ENCODE peak calls at places on chromosomes 3 and 15, in six cellular contexts. One of them, this sample, is unnamed.

GRCh38 chr3:196159952-196160804 is 51.0 kb downstream of the ZDHHC19 start:
- DNase-seq in thoracic aorta: no peak
- DNase-seq in CD8-positive, alpha-beta T cell: no peak
- DNase-seq in fibroblast of pulmonary artery: peak; percentile 59
- DNase-seq in cardiac muscle cell: no peak
- DNase-seq in PC-9: no peak
- DNase-seq in this sample: peak; percentile 50

GRCh38 chr3:148600440-148600839 is 97.3 kb upstream of the AGTR1 start:
- DNase-seq in thoracic aorta: no peak
- DNase-seq in PC-9: no peak
- DNase-seq in cardiac muscle cell: no peak
- DNase-seq in CD8-positive, alpha-beta T cell: no peak
- DNase-seq in fibroblast of pulmonary artery: no peak
- DNase-seq in this sample: no peak

GRCh38 chr3:8509961-8510360 is 8.3 kb downstream of the LMCD1 start:
- DNase-seq in thoracic aorta: no peak
- DNase-seq in PC-9: peak; percentile 31
- DNase-seq in fibroblast of pulmonary artery: peak; percentile 70
- DNase-seq in cardiac muscle cell: no peak
- DNase-seq in CD8-positive, alpha-beta T cell: no peak
- DNase-seq in this sample: no peak

GRCh38 chr15:90154861-90155626 is 46.1 kb upstream of the SEMA4B start:
- DNase-seq in CD8-positive, alpha-beta T cell: no peak
- DNase-seq in fibroblast of pulmonary artery: peak; percentile 84
- DNase-seq in thoracic aorta: no peak
- DNase-seq in cardiac muscle cell: no peak
- DNase-seq in PC-9: no peak
- DNase-seq in this sample: no peak

GRCh38 chr3:25151497-25151896 is 276.6 kb upstream of the RARB start:
- DNase-seq in thoracic aorta: no peak
- DNase-seq in fibroblast of pulmonary artery: peak; percentile 35
- DNase-seq in cardiac muscle cell: no peak
- DNase-seq in CD8-positive, alpha-beta T cell: no peak
- DNase-seq in PC-9: no peak
- DNase-seq in this sample: no peak

GRCh38 chr15:74573987-74574386 is 33.0 kb downstream of the ARID3B start:
- DNase-seq in CD8-positive, alpha-beta T cell: no peak
- DNase-seq in fibroblast of pulmonary artery: peak; percentile 50
- DNase-seq in cardiac muscle cell: no peak
- DNase-seq in PC-9: no peak
- DNase-seq in thoracic aorta: no peak
- DNase-seq in this sample: no peak

GRCh38 chr15:63059573-63060216 is 17.1 kb downstream of the TPM1 start:
- DNase-seq in thoracic aorta: no peak
- DNase-seq in PC-9: no peak
- DNase-seq in CD8-positive, alpha-beta T cell: no peak
- DNase-seq in fibroblast of pulmonary artery: no peak
- DNase-seq in cardiac muscle cell: no peak
- DNase-seq in this sample: no peak

GRCh38 chr15:64982472-64982871 is 7.2 kb downstream of the SPG21 start:
- DNase-seq in cardiac muscle cell: no peak
- DNase-seq in PC-9: no peak
- DNase-seq in thoracic aorta: no peak
- DNase-seq in CD8-positive, alpha-beta T cell: no peak
- DNase-seq in fibroblast of pulmonary artery: no peak
- DNase-seq in this sample: no peak

GRCh38 chr15:62783303-62783957 is 259.1 kb upstream of the TPM1 start:
- DNase-seq in thoracic aorta: no peak
- DNase-seq in cardiac muscle cell: no peak
- DNase-seq in CD8-positive, alpha-beta T cell: no peak
- DNase-seq in fibroblast of pulmonary artery: peak; percentile 76
- DNase-seq in PC-9: no peak
- DNase-seq in this sample: no peak

GRCh38 chr3:8656240-8656639 is 11.6 kb upstream of the SSUH2 start:
- DNase-seq in PC-9: no peak
- DNase-seq in CD8-positive, alpha-beta T cell: no peak
- DNase-seq in fibroblast of pulmonary artery: no peak
- DNase-seq in cardiac muscle cell: no peak
- DNase-seq in thoracic aorta: no peak
- DNase-seq in this sample: no peak

GRCh38 chr3:100230715-100231114 is 30.1 kb upstream of the TBC1D23 start:
- DNase-seq in CD8-positive, alpha-beta T cell: no peak
- DNase-seq in PC-9: no peak
- DNase-seq in thoracic aorta: no peak
- DNase-seq in fibroblast of pulmonary artery: no peak
- DNase-seq in cardiac muscle cell: no peak
- DNase-seq in this sample: no peak

GRCh38 chr3:56323986-56324420 is 144.3 kb downstream of the ERC2 start:
- DNase-seq in thoracic aorta: no peak
- DNase-seq in fibroblast of pulmonary artery: peak; percentile 91
- DNase-seq in cardiac muscle cell: peak; percentile 23
- DNase-seq in PC-9: no peak
- DNase-seq in CD8-positive, alpha-beta T cell: no peak
- DNase-seq in this sample: no peak

GRCh38 chr3:121592856-121593702 is at the start of gene FBXO40:
- DNase-seq in fibroblast of pulmonary artery: no peak
- DNase-seq in thoracic aorta: no peak
- DNase-seq in cardiac muscle cell: peak; percentile 72
- DNase-seq in CD8-positive, alpha-beta T cell: no peak
- DNase-seq in PC-9: no peak
- DNase-seq in this sample: no peak

GRCh38 chr3:13786811-13787210 is 93.1 kb downstream of the WNT7A start:
- DNase-seq in fibroblast of pulmonary artery: no peak
- DNase-seq in thoracic aorta: no peak
- DNase-seq in CD8-positive, alpha-beta T cell: no peak
- DNase-seq in cardiac muscle cell: no peak
- DNase-seq in PC-9: no peak
- DNase-seq in this sample: no peak

GRCh38 chr15:75058127-75058905 is 34.9 kb downstream of the PPCDC start:
- DNase-seq in fibroblast of pulmonary artery: no peak
- DNase-seq in cardiac muscle cell: no peak
- DNase-seq in thoracic aorta: no peak
- DNase-seq in CD8-positive, alpha-beta T cell: no peak
- DNase-seq in PC-9: peak; percentile 66
- DNase-seq in this sample: no peak

GRCh38 chr3:174862101-174862500 is 3.0 kb downstream of the NAALADL2 start:
- DNase-seq in thoracic aorta: no peak
- DNase-seq in PC-9: peak; percentile 68
- DNase-seq in fibroblast of pulmonary artery: no peak
- DNase-seq in cardiac muscle cell: peak; percentile 4
- DNase-seq in CD8-positive, alpha-beta T cell: no peak
- DNase-seq in this sample: no peak

GRCh38 chr3:4983739-4984510 is 4.7 kb downstream of the BHLHE40 start:
- DNase-seq in thoracic aorta: no peak
- DNase-seq in CD8-positive, alpha-beta T cell: peak; percentile 49
- DNase-seq in cardiac muscle cell: no peak
- DNase-seq in PC-9: peak; percentile 70
- DNase-seq in fibroblast of pulmonary artery: peak; percentile 80
- DNase-seq in this sample: peak; percentile 64

GRCh38 chr3:151859905-151860304 is 13.5 kb upstream of the SUCNR1 start:
- DNase-seq in PC-9: no peak
- DNase-seq in CD8-positive, alpha-beta T cell: no peak
- DNase-seq in cardiac muscle cell: no peak
- DNase-seq in thoracic aorta: no peak
- DNase-seq in fibroblast of pulmonary artery: no peak
- DNase-seq in this sample: no peak

GRCh38 chr3:143634991-143635390 is 213.3 kb downstream of the SLC9A9 start:
- DNase-seq in fibroblast of pulmonary artery: no peak
- DNase-seq in thoracic aorta: no peak
- DNase-seq in cardiac muscle cell: no peak
- DNase-seq in CD8-positive, alpha-beta T cell: no peak
- DNase-seq in PC-9: no peak
- DNase-seq in this sample: no peak

GRCh38 chr15:88716543-88717341 is 77.9 kb downstream of the ISG20 start:
- DNase-seq in cardiac muscle cell: no peak
- DNase-seq in CD8-positive, alpha-beta T cell: no peak
- DNase-seq in thoracic aorta: no peak
- DNase-seq in PC-9: no peak
- DNase-seq in fibroblast of pulmonary artery: no peak
- DNase-seq in this sample: no peak
- TF ChIP-seq CTCF in cardiac muscle cell: no peak
- TF ChIP-seq CTCF in CD8-positive, alpha-beta T cell: no peak
- TF ChIP-seq CTCF in thoracic aorta: no peak
- TF ChIP-seq CTCF in PC-9: no peak
- TF ChIP-seq CTCF in fibroblast of pulmonary artery: no peak
- TF ChIP-seq CTCF in this sample: no peak

GRCh38 chr3:43692085-43692484 is 1.3 kb downstream of the ABHD5 start:
- DNase-seq in thoracic aorta: no peak
- DNase-seq in cardiac muscle cell: no peak
- DNase-seq in PC-9: no peak
- DNase-seq in fibroblast of pulmonary artery: no peak
- DNase-seq in CD8-positive, alpha-beta T cell: no peak
- DNase-seq in this sample: no peak

GRCh38 chr3:43691120-43692002 is 623 bp downstream of the ABHD5 start:
- DNase-seq in thoracic aorta: peak; percentile 36
- DNase-seq in fibroblast of pulmonary artery: peak; percentile 31
- DNase-seq in CD8-positive, alpha-beta T cell: peak; percentile 1
- DNase-seq in PC-9: peak; percentile 84
- DNase-seq in cardiac muscle cell: peak; percentile 80
- DNase-seq in this sample: no peak

GRCh38 chr3:43689166-43689565 is 1.6 kb upstream of the ABHD5 start:
- DNase-seq in PC-9: no peak
- DNase-seq in fibroblast of pulmonary artery: no peak
- DNase-seq in cardiac muscle cell: no peak
- DNase-seq in thoracic aorta: no peak
- DNase-seq in CD8-positive, alpha-beta T cell: no peak
- DNase-seq in this sample: no peak

GRCh38 chr3:43689766-43690399 is 855 bp upstream of the ABHD5 start:
- DNase-seq in cardiac muscle cell: no peak
- DNase-seq in fibroblast of pulmonary artery: no peak
- DNase-seq in thoracic aorta: no peak
- DNase-seq in CD8-positive, alpha-beta T cell: no peak
- DNase-seq in PC-9: no peak
- DNase-seq in this sample: no peak

DNA sequence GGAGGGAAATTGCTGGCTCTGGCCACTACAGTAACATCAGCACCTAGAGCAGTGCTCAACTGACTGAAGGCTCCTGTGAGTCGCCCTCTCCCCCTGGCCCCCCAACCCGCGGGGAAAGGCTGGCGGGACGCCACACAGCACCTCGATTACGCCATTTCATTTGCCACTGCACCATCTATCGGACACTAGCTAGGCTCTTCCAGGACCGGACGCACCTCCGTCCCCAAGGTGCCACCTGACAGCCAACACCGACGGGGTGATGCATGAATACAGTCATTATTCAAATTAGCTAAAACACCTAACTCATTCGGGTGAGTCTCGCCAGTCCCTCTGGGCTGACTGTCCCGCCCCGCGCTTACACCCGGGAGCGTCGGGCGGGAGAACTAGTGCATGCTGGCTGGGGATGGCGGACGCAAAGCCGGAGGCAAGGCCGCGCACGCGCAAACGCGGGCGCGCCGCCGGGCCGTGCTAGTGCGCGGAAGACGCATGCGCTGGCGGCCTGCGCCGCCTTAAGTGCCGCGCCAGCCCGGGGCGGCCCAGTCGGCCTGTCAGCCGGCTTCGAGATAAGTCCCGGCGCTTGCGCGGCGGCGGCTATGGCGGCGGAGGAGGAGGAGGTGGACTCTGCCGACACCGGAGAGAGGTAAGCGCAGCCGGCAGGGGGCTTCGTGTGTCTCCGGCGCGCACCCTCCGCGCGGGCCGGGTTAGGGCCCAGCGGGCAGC is at the start of gene ABHD5:
- DNase-seq in PC-9: peak; percentile 84
- DNase-seq in CD8-positive, alpha-beta T cell: peak; percentile 95
- DNase-seq in fibroblast of pulmonary artery: peak; percentile 96
- DNase-seq in thoracic aorta: peak; percentile 50
- DNase-seq in cardiac muscle cell: peak; percentile 98
- DNase-seq in this sample: peak; percentile 92
- TF ChIP-seq CTCF in PC-9: no peak
- TF ChIP-seq CTCF in CD8-positive, alpha-beta T cell: peak; percentile 44
- TF ChIP-seq CTCF in fibroblast of pulmonary artery: peak; percentile 5
- TF ChIP-seq CTCF in thoracic aorta: no peak
- TF ChIP-seq CTCF in cardiac muscle cell: peak; percentile 25
- TF ChIP-seq CTCF in this sample: no peak

GRCh38 chr3:169215953-169216352 is 447.6 kb downstream of the MECOM start:
- DNase-seq in cardiac muscle cell: no peak
- DNase-seq in CD8-positive, alpha-beta T cell: no peak
- DNase-seq in thoracic aorta: no peak
- DNase-seq in fibroblast of pulmonary artery: peak; percentile 44
- DNase-seq in PC-9: no peak
- DNase-seq in this sample: no peak
- TF ChIP-seq CTCF in cardiac muscle cell: no peak
- TF ChIP-seq CTCF in CD8-positive, alpha-beta T cell: no peak
- TF ChIP-seq CTCF in thoracic aorta: no peak
- TF ChIP-seq CTCF in fibroblast of pulmonary artery: no peak
- TF ChIP-seq CTCF in PC-9: no peak
- TF ChIP-seq CTCF in this sample: no peak

GRCh38 chr3:65569129-65569528 is 469.6 kb downstream of the MAGI1 start:
- DNase-seq in thoracic aorta: no peak
- DNase-seq in cardiac muscle cell: no peak
- DNase-seq in fibroblast of pulmonary artery: no peak
- DNase-seq in PC-9: no peak
- DNase-seq in CD8-positive, alpha-beta T cell: no peak
- DNase-seq in this sample: no peak

GRCh38 chr3:65572175-65572777 is 466.4 kb downstream of the MAGI1 start:
- DNase-seq in cardiac muscle cell: no peak
- DNase-seq in PC-9: no peak
- DNase-seq in fibroblast of pulmonary artery: no peak
- DNase-seq in CD8-positive, alpha-beta T cell: no peak
- DNase-seq in thoracic aorta: no peak
- DNase-seq in this sample: no peak

GRCh38 chr3:65573548-65574116 is 465.1 kb downstream of the MAGI1 start:
- DNase-seq in fibroblast of pulmonary artery: no peak
- DNase-seq in PC-9: no peak
- DNase-seq in cardiac muscle cell: no peak
- DNase-seq in CD8-positive, alpha-beta T cell: no peak
- DNase-seq in thoracic aorta: no peak
- DNase-seq in this sample: no peak

GRCh38 chr3:65568497-65568896 is 470.2 kb downstream of the MAGI1 start:
- DNase-seq in CD8-positive, alpha-beta T cell: no peak
- DNase-seq in thoracic aorta: no peak
- DNase-seq in cardiac muscle cell: no peak
- DNase-seq in PC-9: no peak
- DNase-seq in fibroblast of pulmonary artery: no peak
- DNase-seq in this sample: no peak

DNA sequence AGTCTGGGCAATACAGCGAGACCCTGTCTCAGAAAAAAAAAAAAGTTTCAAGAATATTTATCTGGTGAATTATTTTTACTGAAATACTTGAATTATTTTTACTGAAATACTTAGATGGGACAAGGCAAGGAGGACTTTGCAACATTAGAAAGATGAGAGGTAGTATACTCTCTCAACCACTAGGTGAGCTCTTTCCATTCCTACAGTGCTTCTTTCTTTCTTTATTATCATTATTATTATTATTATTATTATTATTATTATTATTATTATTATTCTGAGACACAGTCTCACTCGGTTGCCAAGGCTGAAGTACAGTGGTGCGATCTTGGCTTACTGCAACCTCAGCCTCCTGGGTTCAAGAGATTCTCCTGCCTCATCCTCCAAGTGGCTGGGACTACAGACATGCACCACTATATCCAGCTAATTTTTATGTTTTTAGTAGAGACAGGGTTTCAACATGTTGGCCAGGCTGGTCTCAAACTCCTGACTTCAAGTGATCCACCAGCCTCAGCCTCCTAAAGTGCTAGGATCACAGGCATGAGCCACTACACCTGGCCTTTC is 468.8 kb downstream of the MAGI1 start:
- DNase-seq in PC-9: no peak
- DNase-seq in CD8-positive, alpha-beta T cell: no peak
- DNase-seq in fibroblast of pulmonary artery: no peak
- DNase-seq in cardiac muscle cell: no peak
- DNase-seq in thoracic aorta: no peak
- DNase-seq in this sample: no peak
- TF ChIP-seq CTCF in PC-9: no peak
- TF ChIP-seq CTCF in CD8-positive, alpha-beta T cell: no peak
- TF ChIP-seq CTCF in fibroblast of pulmonary artery: peak; percentile 27
- TF ChIP-seq CTCF in cardiac muscle cell: peak; percentile 26
- TF ChIP-seq CTCF in thoracic aorta: no peak
- TF ChIP-seq CTCF in this sample: no peak

This sample was measured in activated B cell treated with CpG ODN at 0.5 μM for 24 hours.